ENCODE peak calls at places on chromosome 18, in nine cellular contexts. H is SJSA1; P is stomach; S is CD8-positive, alpha-beta memory T cell; I is CD8-positive, alpha-beta T cell; X is Calu3; W is NCI-H460; C is stimulated activated CD4-positive, alpha-beta T cell treated with anti-CD3 and anti-CD28 coated beads, Interleukin-15, amount 100 ng/mL, for 1 hour; F is H9. E is an unnamed sample.

GRCh38 chr18:961644-962355 is 57.1 kb downstream of the ADCYAP1 start:
- DNase-seq in H (peak; percentile 65), I (peak; percentile 24), C (peak; percentile 5), S (peak; percentile 7), X (peak; percentile 47), P (no peak), F (peak; percentile 50), W (no peak), E (no peak)

GRCh38 chr18:23320709-23321236 is 132.3 kb upstream of the RIOK3 start:
- DNase-seq in W (no peak), F (no peak), S (no peak), H (no peak), P (no peak), X (no peak), I (no peak), C (no peak), E (no peak)

GRCh38 chr18:8526316-8526715 is 82.9 kb upstream of the RAB12 start:
- DNase-seq in W (no peak), F (no peak), S (no peak), X (no peak), H (no peak), I (no peak), P (no peak), C (no peak), E (no peak)

GRCh38 chr18:63889641-63890040 is 2.1 kb downstream of the SERPINB2 start:
- DNase-seq in P (no peak), W (no peak), I (no peak), S (no peak), X (no peak), H (no peak), C (no peak), F (no peak), E (no peak)

GRCh38 chr18:13377496-13377895 is 158.9 kb downstream of the LDLRAD4 start:
- DNase-seq in H (no peak), W (no peak), P (no peak), X (no peak), I (no peak), C (no peak), S (no peak), F (no peak), E (no peak)

GRCh38 chr18:74715306-74715705 is 117.6 kb downstream of the ZNF407 start:
- DNase-seq in H (no peak), I (no peak), X (no peak), W (no peak), P (no peak), F (no peak), C (no peak), S (no peak), E (no peak)

GRCh38 chr18:36181386-36181785 is 5.9 kb upstream of the MOCOS start:
- DNase-seq in P (no peak), S (no peak), X (no peak), W (no peak), I (no peak), H (no peak), C (no peak), F (no peak), E (no peak)

GRCh38 chr18:2881088-2881487 is 34.3 kb downstream of the EMILIN2 start:
- DNase-seq in C (no peak), W (no peak), F (no peak), P (no peak), I (no peak), H (no peak), X (no peak), S (no peak), E (no peak)

GRCh38 chr18:35490894-35491688 is 6.7 kb downstream of the INO80C start:
- DNase-seq in W (no peak), H (no peak), I (no peak), F (peak; percentile 60), X (no peak), S (no peak), C (no peak), P (no peak), E (no peak)

E was measured in A549.